ENCODE peak calls at places on chromosomes 3 and 15, in ten cellular contexts. V is cardiac muscle cell, M is neural progenitor cell, K is heart right ventricle, L is body of pancreas, T is AG04450, U is K562, Y is sigmoid colon, B is ovary, O is GM06990. G is an unnamed sample.
A peak's percentile ranks its signal among the peaks of the same experiment; 100 is the strongest.

GRCh38 chr15:48086162-48086561 is 34.6 kb upstream of the SLC24A5 start:
- DNase-seq in U (no peak), B (no peak), M (no peak), L (no peak), T (no peak), K (no peak), V (no peak), O (no peak), Y (no peak), G (no peak)

GRCh38 chr15:73683624-73684536 is at the start of gene CD276:
- DNase-seq in U (peak; percentile 72), V (peak; percentile 78), L (peak; percentile 88), M (peak; percentile 93), B (peak; percentile 83), Y (peak; percentile 87), K (peak; percentile 85), T (no peak), O (no peak), G (peak; percentile 21)

GRCh38 chr15:48041454-48041853 is 79.3 kb upstream of the SLC24A5 start:
- DNase-seq in V (no peak), L (no peak), M (no peak), U (no peak), Y (no peak), O (no peak), B (no peak), T (no peak), K (no peak), G (no peak)

GRCh38 chr3:172397716-172398405 is 50.4 kb downstream of the GHSR start:
- DNase-seq in K (no peak), T (peak; percentile 46), M (no peak), O (no peak), L (no peak), V (peak; percentile 82), B (no peak), U (no peak), Y (no peak), G (no peak)

GRCh38 chr3:17195856-17196604 is 311.3 kb downstream of the PLCL2 start:
- DNase-seq in O (peak; percentile 50), V (peak; percentile 69), K (no peak), L (no peak), T (no peak), B (no peak), M (peak; percentile 11), U (no peak), Y (no peak), G (no peak)

GRCh38 chr3:155242342-155242741 is 51.1 kb downstream of the STRIT1 start:
- DNase-seq in K (no peak), T (no peak), Y (no peak), L (no peak), B (no peak), M (no peak), U (no peak), V (no peak), O (no peak), G (no peak)

GRCh38 chr15:58742022-58742421 is 7.5 kb downstream of the ADAM10 start:
- DNase-seq in U (no peak), K (no peak), L (no peak), V (no peak), M (no peak), T (no peak), B (no peak), O (no peak), Y (no peak), G (no peak)

GRCh38 chr3:126858887-126859286 is 124.0 kb upstream of the PLXNA1 start:
- DNase-seq in T (peak; percentile 77), K (no peak), B (no peak), M (no peak), Y (peak; percentile 36), L (no peak), V (peak; percentile 79), O (no peak), U (no peak), G (peak; percentile 90)

GRCh38 chr3:72042397-72043211 is 257.7 kb upstream of the PROK2 start:
- DNase-seq in T (no peak), K (no peak), Y (no peak), B (no peak), O (no peak), M (no peak), L (no peak), V (peak; percentile 84), U (no peak), G (peak; percentile 90)

GRCh38 chr3:185049710-185050109 is 103.2 kb downstream of the C3orf70 start:
- DNase-seq in L (no peak), T (no peak), O (no peak), K (no peak), U (no peak), B (no peak), V (no peak), Y (no peak), M (peak; percentile 31), G (no peak)
- TF ChIP-seq CTCF in L (no peak), T (no peak), O (no peak), K (no peak), U (no peak), B (no peak), V (no peak), Y (no peak), M (peak; percentile 42), G (no peak)

GRCh38 chr15:71094137-71094536 is 21.1 kb upstream of the THSD4 start:
- DNase-seq in K (no peak), Y (no peak), O (no peak), U (no peak), B (no peak), M (no peak), T (no peak), V (no peak), L (no peak), G (no peak)

GRCh38 chr15:71098920-71099319 is 16.4 kb upstream of the THSD4 start:
- DNase-seq in U (no peak), V (no peak), O (no peak), Y (no peak), K (no peak), B (no peak), L (no peak), M (no peak), T (no peak), G (no peak)

GRCh38 chr15:71093089-71094024 is 21.9 kb upstream of the THSD4 start:
- DNase-seq in Y (no peak), V (peak; percentile 30), T (no peak), U (no peak), M (no peak), K (no peak), B (no peak), L (peak; percentile 55), O (no peak), G (peak; percentile 86)

GRCh38 chr15:71097890-71098289 is 17.4 kb upstream of the THSD4 start:
- DNase-seq in B (no peak), M (no peak), O (no peak), Y (no peak), V (no peak), K (no peak), T (no peak), U (no peak), L (no peak), G (no peak)

DNA sequence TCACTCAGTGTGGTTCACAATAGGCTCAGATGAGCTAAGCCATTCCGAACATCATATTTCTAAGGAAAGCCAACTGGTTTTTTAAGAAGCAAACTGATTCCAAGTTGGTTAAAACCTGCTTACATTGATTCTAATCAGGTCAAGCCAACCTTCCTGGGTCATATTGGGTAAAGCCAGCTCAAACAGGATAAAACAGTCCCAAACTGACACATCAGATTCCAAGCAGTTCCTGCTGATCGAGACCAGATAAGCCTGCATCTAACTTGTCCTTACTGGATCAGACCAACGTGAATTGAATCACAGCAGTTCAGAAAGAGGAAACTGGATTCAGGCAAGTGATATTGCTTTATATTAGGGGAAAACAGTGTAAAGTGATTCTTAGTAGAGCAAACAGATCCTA is 18.6 kb upstream of the THSD4 start:
- DNase-seq in O (no peak), B (no peak), U (no peak), M (no peak), Y (no peak), T (no peak), V (no peak), K (no peak), L (no peak), G (no peak)
- H3K4me3 ChIP-seq in O (no peak overlapping the region), B (no peak overlapping the region), U (no peak overlapping the region), M (no peak overlapping the region), Y (no peak overlapping the region), T (no peak overlapping the region), V (no peak overlapping the region), K (no peak overlapping the region), L (no peak overlapping the region), G (no peak overlapping the region)

DNA sequence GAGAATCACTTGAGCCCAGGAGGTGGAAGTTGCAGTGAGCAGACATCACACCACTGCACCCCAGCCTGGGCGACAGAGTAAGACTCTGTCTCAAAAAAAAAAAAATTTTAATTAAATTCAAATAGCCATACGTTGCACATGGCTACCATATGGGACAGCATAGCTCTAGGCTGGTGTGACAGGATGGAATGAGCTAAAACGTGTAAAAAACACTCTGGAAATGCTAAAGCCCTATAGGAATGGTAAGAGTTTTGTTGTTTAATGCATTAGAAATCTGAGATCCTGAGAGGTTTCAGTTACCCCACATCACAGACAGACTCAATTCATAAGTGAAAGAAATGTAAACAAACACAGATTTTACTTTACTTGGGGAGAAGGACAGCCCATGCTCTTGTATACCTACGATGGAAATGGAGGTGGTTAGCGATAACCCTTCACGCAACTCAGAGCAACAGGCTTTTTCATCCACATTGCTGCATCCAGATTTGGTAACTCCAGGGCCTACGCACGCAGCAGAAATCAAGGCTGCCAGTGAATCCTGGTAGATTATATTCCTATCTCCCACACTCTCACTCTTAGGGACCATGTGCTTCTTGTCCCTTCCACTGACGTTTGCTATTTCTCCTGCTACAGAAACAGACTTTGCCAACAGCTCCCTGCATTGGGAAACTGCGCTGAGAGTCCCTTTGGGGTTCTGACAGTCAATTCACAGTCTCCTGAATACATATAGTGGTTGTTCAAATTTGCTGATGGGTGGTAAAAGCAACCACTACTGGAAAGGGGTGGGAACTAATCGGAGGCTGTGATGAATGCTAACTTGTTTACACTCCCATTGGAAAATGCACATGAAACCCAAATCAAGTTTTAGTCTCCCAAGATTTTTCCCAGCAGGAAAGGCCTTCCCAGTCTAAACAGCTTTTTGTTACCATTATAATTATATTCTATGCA is 3.1 kb downstream of the SH3BP5 start:
- DNase-seq in L (no peak), K (no peak), Y (peak; percentile 85), U (no peak), M (no peak), O (no peak), V (no peak), T (no peak), B (no peak), G (no peak)
- H3K27me3 ChIP-seq in L (no peaks in the 10 kb centered on the region), K (no peaks in the 10 kb centered on the region), Y (no peaks in the 10 kb centered on the region), U (no peaks in the 10 kb centered on the region), M (peaks cover 30% of the 10 kb centered on the region), O (no peaks in the 10 kb centered on the region), V (no peaks in the 10 kb centered on the region), T (no peaks in the 10 kb centered on the region), B (no peaks in the 10 kb centered on the region), G (no peaks in the 10 kb centered on the region)

DNA sequence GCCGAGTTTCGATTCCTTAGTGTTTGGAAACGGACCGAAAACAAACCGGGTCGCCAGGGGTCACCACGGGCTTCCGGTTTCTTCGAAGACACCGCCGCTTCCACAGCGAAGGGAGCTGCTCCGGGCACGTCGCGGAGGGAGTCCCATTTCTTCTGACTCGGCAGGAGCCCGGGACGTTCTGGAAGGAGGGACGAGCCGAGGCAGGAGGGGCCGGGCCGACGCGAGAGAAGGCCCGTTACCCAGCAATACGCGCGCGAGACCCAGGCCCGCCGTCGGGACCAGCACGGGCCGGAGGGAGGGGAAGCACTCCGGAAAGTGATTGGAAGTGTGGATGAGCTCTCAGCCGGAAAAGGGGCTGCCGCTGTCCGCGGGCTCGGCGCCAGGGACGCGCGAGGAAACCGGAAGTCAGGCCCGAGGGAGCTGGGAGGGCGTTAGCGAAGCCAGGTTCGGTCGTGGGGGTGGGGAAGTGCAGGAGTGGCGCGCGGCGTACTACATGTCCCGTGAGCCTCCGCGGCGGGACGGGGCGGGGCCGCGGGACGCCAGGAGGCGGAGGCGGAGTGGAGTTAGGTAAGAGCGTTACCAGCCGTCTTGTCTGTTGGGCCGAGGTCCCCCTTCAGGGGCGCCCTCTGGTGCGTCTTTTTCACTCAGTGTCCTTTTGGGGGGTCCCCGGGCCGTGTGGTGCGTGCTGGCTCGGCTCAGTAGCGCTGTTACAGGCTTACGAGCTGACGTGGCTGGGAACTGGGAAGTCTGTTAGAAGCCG is at the start of the genes AZI2 and ZCWPW2:
- DNase-seq in B (peak; percentile 98), U (peak; percentile 91), K (peak; percentile 95), Y (peak; percentile 98), L (peak; percentile 97), M (peak; percentile 97), T (peak; percentile 90), V (peak; percentile 98), O (peak; percentile 98), G (peak; percentile 61)
- TF ChIP-seq CTCF in B (peak; percentile 38), U (peak; percentile 50), K (no peak), Y (no peak), L (no peak), M (peak; percentile 35), T (peak; percentile 36), V (peak; percentile 32), O (peak; percentile 33), G (peak; percentile 25)